ENCODE peak calls at places on chromosomes 16 and 17, in eight cellular contexts. Q is T-helper 17 cell; P is CD8-positive, alpha-beta T cell; Z is activated CD4-positive, alpha-beta memory T cell treated with anti-CD3 and anti-CD28 coated beads for 36 hours; A is GM10248; J is NCI-H345; G is mammary epithelial cell; F is amniotic stem cell. M is an unnamed sample.

GRCh38 chr17:50026046-50026675 is 29.7 kb upstream of the ITGA3 start:
- DNase-seq in Q (no peak), P (no peak), Z (no peak), A (no peak), J (no peak), G (no peak), F (no peak), M (no peak)

GRCh38 chr17:51000835-51001638 is 119.6 kb downstream of the SPAG9 start:
- DNase-seq in Q (no peak), P (no peak), Z (no peak), A (peak; percentile 51), J (peak; percentile 51), G (peak; percentile 44), F (peak; percentile 32), M (peak; percentile 10)

GRCh38 chr16:14309906-14310305 is 238.8 kb downstream of the MRTFB start:
- DNase-seq in Q (no peak), P (no peak), Z (peak; percentile 35), A (no peak), J (no peak), G (peak; percentile 86), F (peak; percentile 27), M (no peak)

GRCh38 chr16:68086336-68086821 is 1.2 kb downstream of the NFATC3 start:
- DNase-seq in Q (no peak), P (no peak), Z (no peak), A (no peak), J (peak; percentile 12), G (peak; percentile 52), F (peak; percentile 39), M (no peak)

GRCh38 chr17:61335105-61335844 is 64.4 kb upstream of the TBX2 start:
- DNase-seq in Q (no peak), P (no peak), Z (no peak), A (no peak), J (no peak), G (no peak), F (peak; percentile 14), M (no peak)

GRCh38 chr17:44062871-44063270 is 3.6 kb downstream of the LSM12 start:
- DNase-seq in Q (no peak), P (no peak), Z (no peak), A (no peak), J (no peak), G (no peak), F (no peak), M (no peak)

GRCh38 chr16:79372504-79373184 is 227.9 kb downstream of the MAF start:
- DNase-seq in Q (no peak), P (no peak), Z (peak; percentile 67), A (no peak), J (no peak), G (peak; percentile 0), F (no peak), M (no peak)

GRCh38 chr17:62870581-62870964 is 62.5 kb upstream of the MARCHF10 start:
- DNase-seq in Q (no peak), P (no peak), Z (no peak), A (no peak), J (peak; percentile 30), G (no peak), F (no peak), M (no peak)

GRCh38 chr17:77817953-77818352 is 140.6 kb upstream of the TNRC6C start:
- DNase-seq in Q (no peak), P (no peak), Z (no peak), A (no peak), J (no peak), G (no peak), F (no peak), M (no peak)

GRCh38 chr17:5473906-5474305 is 5.1 kb upstream of the DHX33 start:
- DNase-seq in Q (no peak), P (no peak), Z (no peak), A (no peak), J (no peak), G (no peak), F (no peak), M (no peak)

GRCh38 chr17:7579001-7579838 is at the start of gene CD68:
- DNase-seq in Q (no peak), P (peak; percentile 24), Z (peak; percentile 88), A (peak; percentile 81), J (no peak), G (peak; percentile 98), F (peak; percentile 80), M (peak; percentile 46)

GRCh38 chr16:85891033-85891775 is 7.8 kb upstream of the IRF8 start:
- DNase-seq in Q (no peak), P (no peak), Z (no peak), A (no peak), J (no peak), G (peak; percentile 71), F (no peak), M (no peak)

GRCh38 chr16:20377181-20377580 is 24.7 kb upstream of the UMOD start:
- DNase-seq in Q (no peak), P (no peak), Z (no peak), A (no peak), J (no peak), G (no peak), F (no peak), M (no peak)

GRCh38 chr16:63737633-63738032 is 1384.2 kb downstream of the CDH11 start:
- DNase-seq in Q (no peak), P (no peak), Z (no peak), A (no peak), J (no peak), G (no peak), F (no peak), M (no peak)

GRCh38 chr16:3149630-3150345 is 15.0 kb downstream of the ZNF213 start:
- DNase-seq in Q (no peak), P (peak; percentile 42), Z (peak; percentile 75), A (peak; percentile 78), J (peak; percentile 39), G (no peak), F (no peak), M (peak; percentile 44)

GRCh38 chr17:7042507-7043194 is 1.2 kb downstream of the SLC16A11 start:
- DNase-seq in Q (peak; percentile 40), P (no peak), Z (peak; percentile 70), A (peak; percentile 64), J (no peak), G (no peak), F (no peak), M (peak; percentile 37)

GRCh38 chr17:44940321-44940720 is 7.3 kb downstream of the KIF18B start:
- DNase-seq in Q (no peak), P (no peak), Z (no peak), A (no peak), J (no peak), G (peak; percentile 49), F (no peak), M (no peak)

GRCh38 chr16:2752850-2753522 is 548 bp downstream of the SRRM2 start:
- DNase-seq in Q (peak; percentile 63), P (peak; percentile 36), Z (peak; percentile 82), A (peak; percentile 87), J (peak; percentile 81), G (peak; percentile 76), F (peak; percentile 47), M (no peak)

GRCh38 chr17:5813357-5813756 is 229.0 kb upstream of the NLRP1 start:
- DNase-seq in Q (no peak), P (no peak), Z (no peak), A (no peak), J (no peak), G (no peak), F (no peak), M (no peak)

GRCh38 chr17:77580956-77581355 is 377.5 kb upstream of the TNRC6C start:
- DNase-seq in Q (no peak), P (no peak), Z (no peak), A (no peak), J (no peak), G (no peak), F (no peak), M (no peak)

GRCh38 chr16:15674571-15674970 is 24.5 kb downstream of the NDE1 start:
- DNase-seq in Q (no peak), P (no peak), Z (no peak), A (no peak), J (no peak), G (no peak), F (no peak), M (no peak)

GRCh38 chr17:5422505-5422904 is 2.5 kb downstream of the RPAIN start:
- DNase-seq in Q (no peak), P (no peak), Z (no peak), A (no peak), J (no peak), G (peak; percentile 87), F (peak; percentile 54), M (no peak)

GRCh38 chr16:77290451-77291110 is 91.4 kb downstream of the SYCE1L start:
- DNase-seq in Q (no peak), P (no peak), Z (no peak), A (no peak), J (peak; percentile 68), G (peak; percentile 23), F (no peak), M (no peak)

GRCh38 chr17:78137392-78138203 is 7.0 kb downstream of the TMC8 start:
- DNase-seq in Q (no peak), P (no peak), Z (peak; percentile 64), A (no peak), J (no peak), G (no peak), F (no peak), M (peak; percentile 42)

GRCh38 chr16:50636865-50637374 is 44.2 kb downstream of the SNX20 start:
- DNase-seq in Q (no peak), P (no peak), Z (no peak), A (no peak), J (no peak), G (no peak), F (no peak), M (no peak)

GRCh38 chr16:69329369-69330285 is 761 bp downstream of the PDF start:
- DNase-seq in Q (no peak), P (peak; percentile 37), Z (peak; percentile 63), A (peak; percentile 64), J (peak; percentile 35), G (peak; percentile 48), F (peak; percentile 7), M (peak; percentile 35)